ENCODE peak calls at places on chromosomes 3 and 15, in four cellular contexts. K, H, G and D are unnamed samples.

GRCh38 chr3:63595221-63595620 is 57.3 kb upstream of the SNTN start:
- DNase-seq in K (no peak), H (no peak), G (no peak), D (no peak)

GRCh38 chr3:28836199-28836598 is 444.7 kb upstream of the RBMS3 start:
- DNase-seq in H (no peak), G (no peak), K (no peak), D (peak)

GRCh38 chr3:189099505-189100290 is 72.1 kb upstream of the TPRG1 start:
- DNase-seq in G (no peak), H (no peak), K (no peak), D (no peak)

GRCh38 chr3:76610150-76610549 is 429.7 kb upstream of the ROBO2 start:
- DNase-seq in H (no peak), K (no peak), G (no peak), D (no peak)

GRCh38 chr15:59594493-59594942 is 17.1 kb upstream of the GCNT3 start:
- DNase-seq in K (no peak), G (no peak), H (no peak), D (peak)

GRCh38 chr3:196140224-196140623 is 58.3 kb upstream of the TFRC start:
- DNase-seq in H (no peak), G (no peak), K (no peak), D (no peak)

GRCh38 chr3:42214565-42215283 is 51.3 kb downstream of the CCK start:
- DNase-seq in H (no peak), K (no peak), G (no peak), D (peak)

GRCh38 chr15:40743921-40744809 is 10.9 kb downstream of the RMDN3 start:
- DNase-seq in G (no peak), H (no peak), K (no peak), D (peak)

GRCh38 chr3:183844606-183845005 is 19.2 kb upstream of the MAP6D1 start:
- DNase-seq in G (no peak), K (no peak), H (no peak), D (peak)

GRCh38 chr3:52983336-52983807 is 62.5 kb downstream of the SFMBT1 start:
- DNase-seq in H (no peak), K (no peak), G (no peak), D (no peak)

GRCh38 chr3:50322386-50323091 is at the start of gene HYAL2:
- DNase-seq in G (peak), K (no peak), H (peak), D (no peak)

GRCh38 chr3:50320853-50321145 is 1.7 kb downstream of the HYAL2 start:
- DNase-seq in H (no peak), G (no peak), K (no peak), D (no peak)

GRCh38 chr3:50321844-50322385 is 630 bp downstream of the HYAL2 start:
- DNase-seq in H (no peak), G (no peak), K (peak), D (no peak)

GRCh38 chr3:50319872-50320625 is 2.5 kb downstream of the HYAL2 start:
- DNase-seq in G (no peak), K (no peak), H (no peak), D (no peak)

DNA sequence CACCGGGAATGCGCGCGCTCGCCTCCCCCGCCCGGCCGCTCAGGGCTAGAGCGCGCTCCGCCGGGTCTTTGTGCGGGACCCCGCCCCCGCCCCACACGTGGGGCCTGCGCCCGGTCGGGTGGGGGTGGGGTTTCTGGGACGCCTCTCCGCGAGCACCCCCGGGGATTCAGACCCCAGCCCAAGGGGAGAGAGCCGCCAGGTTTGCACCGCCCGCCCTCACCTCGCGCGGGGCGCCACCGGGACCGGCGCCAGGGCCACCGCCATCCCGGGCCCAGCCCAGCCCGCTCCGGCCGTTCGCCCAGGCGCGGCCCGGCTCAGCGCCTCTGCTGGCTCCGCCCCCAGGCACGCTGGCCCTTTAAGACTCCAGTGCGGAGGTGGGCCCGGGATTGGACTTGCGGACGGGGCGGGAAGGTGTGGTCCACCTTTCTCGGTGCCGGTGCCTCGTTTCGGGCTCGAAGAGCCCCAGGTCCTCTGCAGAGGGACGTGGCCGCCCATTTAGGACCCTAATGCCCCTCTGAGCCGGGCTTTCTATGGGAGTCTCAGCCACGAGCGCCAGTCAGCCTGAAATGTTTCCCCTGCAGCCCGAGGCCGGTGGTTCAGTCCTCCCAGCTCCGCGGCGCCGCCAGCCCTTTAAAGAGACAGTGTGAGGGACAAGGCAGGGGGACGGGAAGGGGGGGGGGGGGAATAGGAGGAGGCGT is 1.2 kb downstream of the HYAL2 start:
- DNase-seq in K (peak), G (peak), H (peak), D (peak)
- H3K23ac ChIP-seq in K (peak), G (no peak), H (no peak), D (no peak)

GRCh38 chr3:138406606-138407005 is 27.8 kb upstream of the ESYT3 start:
- DNase-seq in H (peak), G (no peak), K (no peak), D (no peak)
- H2BK12ac ChIP-seq in H (no peak), G (no peak), K (no peak), D (no peak)

GRCh38 chr3:158801200-158801599 is 654 bp upstream of the MFSD1 start:
- DNase-seq in G (no peak), H (no peak), K (peak), D (no peak)

GRCh38 chr3:158801696-158802398 is at the start of gene MFSD1:
- DNase-seq in H (peak), K (peak), G (peak), D (peak)

GRCh38 chr3:158804441-158804840 is 2.6 kb downstream of the MFSD1 start:
- DNase-seq in K (no peak), H (no peak), G (no peak), D (no peak)

DNA sequence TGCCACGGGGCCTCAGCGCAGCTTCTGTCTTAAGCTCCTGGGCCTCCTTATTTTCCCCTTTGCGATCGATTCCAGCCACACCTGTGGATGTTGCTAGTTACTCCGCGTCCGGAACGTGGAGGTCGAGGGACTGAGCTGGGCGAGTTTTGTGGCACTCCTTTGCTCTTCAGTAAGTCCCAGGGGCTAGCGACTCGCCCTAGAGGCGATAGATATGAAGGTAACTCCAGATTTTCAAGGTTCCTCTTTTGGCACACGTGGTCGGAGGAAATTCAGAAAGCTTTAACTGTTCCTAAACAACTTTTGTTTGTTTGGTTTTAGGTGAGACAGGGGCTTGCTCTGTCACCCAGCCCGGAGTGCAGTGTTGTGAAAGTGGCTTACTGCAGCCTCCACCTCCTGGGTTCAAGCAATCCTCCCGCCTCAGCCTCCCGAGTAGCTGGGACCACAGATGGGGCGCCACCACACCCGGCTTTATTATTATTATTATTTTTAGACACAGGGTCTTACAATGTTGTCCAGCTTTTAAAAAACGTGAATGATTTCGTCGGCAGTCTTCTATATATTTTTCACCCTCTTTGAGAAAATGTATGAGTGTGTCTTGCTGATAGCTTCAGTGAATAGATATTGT is 657 bp downstream of the MFSD1 start:
- DNase-seq in G (no peak), K (no peak), H (no peak), D (peak)
- H3K23ac ChIP-seq in G (no peak), K (peak), H (no peak), D (no peak)

GRCh38 chr3:113165841-113166240 is 45.5 kb upstream of the BOC start:
- DNase-seq in H (no peak), G (no peak), K (no peak), D (peak)

GRCh38 chr3:113166719-113167492 is 44.5 kb upstream of the BOC start:
- DNase-seq in G (peak), H (peak), K (peak), D (peak)

GRCh38 chr3:113169876-113170452 is 41.4 kb upstream of the BOC start:
- DNase-seq in H (no peak), G (no peak), K (no peak), D (no peak)

GRCh38 chr3:113166357-113166718 is 45.0 kb upstream of the BOC start:
- DNase-seq in G (no peak), H (no peak), K (no peak), D (no peak)

DNA sequence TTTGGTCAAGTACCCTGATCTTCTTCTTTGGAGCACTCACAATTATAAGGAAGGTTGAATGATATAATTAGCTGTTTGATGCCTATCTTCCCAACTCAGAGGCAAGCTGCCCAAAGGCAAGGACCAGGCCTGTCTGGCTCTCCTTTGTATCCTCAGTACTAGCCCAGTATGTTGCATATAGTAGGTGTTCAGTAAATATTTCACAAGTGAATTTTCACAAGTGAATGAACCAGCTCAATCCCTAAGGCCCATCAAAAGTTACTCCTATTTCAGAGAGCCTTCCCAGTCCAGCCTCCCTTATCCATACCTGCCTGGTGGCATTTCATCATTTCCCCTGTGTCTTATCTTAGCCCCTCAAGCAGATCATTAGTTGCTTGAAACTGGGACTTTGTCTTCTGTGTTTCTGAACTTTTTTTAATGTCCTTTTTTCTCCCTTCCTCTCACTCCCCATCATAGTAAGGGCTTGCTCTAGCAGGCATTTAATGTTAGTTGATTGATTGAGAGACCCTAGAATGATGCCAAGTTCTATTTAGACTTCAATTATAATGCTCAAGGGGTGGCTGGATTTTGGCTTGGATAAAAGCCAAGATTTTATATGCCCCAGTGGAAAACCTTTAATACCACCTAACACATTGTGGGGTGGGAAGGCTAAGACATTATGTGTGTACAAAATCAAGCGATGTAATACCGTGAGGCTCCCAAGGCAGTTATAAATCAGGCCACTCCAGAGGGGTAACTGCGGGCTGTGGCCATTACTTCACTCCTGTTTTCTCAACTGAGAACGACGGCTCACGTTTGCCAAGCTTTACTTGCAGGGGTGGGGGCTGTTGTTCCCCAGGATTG is 43.2 kb upstream of the BOC start:
- DNase-seq in G (no peak), H (no peak), K (no peak), D (no peak)
- H2BK12ac ChIP-seq in G (no peak), H (no peak), K (no peak), D (peak)

DNA sequence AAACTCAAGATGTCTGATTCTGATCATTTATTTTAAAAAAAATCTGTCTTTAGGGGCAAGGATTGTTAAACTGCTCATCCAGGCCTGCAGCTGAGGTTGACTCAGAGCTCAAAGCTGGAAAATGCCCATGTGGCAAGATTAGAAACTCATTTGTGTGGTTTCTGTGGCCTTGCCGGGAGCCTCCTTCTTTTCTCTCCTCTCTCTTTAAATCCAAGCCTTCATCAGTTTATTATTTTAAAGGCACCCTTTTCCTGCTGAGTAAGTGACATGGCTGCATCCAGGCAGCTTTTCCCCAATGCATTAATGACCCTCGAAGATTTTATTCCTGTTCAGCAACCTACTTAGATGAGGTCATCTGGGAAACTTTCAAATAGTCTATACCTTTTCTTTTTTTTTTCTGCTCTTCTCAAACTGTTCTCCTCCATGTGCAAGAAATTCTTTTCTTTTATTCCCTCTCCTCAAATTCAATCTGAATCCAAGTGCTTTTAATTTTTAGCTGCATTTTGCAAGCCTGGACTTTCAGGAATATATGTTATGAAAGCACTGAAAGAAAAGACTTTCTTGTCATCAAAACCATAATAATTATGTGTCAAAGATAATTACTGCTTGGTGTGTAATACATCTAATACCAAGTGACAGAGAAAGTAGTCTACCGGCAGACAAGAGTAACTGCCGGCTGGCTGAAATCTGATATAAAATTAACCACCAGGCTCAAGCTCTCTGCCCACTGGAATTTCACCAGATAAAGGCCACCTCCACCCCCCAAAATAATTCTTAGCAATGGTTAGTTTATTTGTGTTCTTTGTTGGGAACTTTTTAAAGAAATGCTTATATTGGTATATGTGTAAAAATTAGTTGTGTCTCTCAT is 221.1 kb upstream of the CDIN1 start:
- DNase-seq in K (no peak), G (no peak), H (no peak), D (peak)
- H3K23ac ChIP-seq in K (no peak), G (no peak), H (no peak), D (no peak)

DNA sequence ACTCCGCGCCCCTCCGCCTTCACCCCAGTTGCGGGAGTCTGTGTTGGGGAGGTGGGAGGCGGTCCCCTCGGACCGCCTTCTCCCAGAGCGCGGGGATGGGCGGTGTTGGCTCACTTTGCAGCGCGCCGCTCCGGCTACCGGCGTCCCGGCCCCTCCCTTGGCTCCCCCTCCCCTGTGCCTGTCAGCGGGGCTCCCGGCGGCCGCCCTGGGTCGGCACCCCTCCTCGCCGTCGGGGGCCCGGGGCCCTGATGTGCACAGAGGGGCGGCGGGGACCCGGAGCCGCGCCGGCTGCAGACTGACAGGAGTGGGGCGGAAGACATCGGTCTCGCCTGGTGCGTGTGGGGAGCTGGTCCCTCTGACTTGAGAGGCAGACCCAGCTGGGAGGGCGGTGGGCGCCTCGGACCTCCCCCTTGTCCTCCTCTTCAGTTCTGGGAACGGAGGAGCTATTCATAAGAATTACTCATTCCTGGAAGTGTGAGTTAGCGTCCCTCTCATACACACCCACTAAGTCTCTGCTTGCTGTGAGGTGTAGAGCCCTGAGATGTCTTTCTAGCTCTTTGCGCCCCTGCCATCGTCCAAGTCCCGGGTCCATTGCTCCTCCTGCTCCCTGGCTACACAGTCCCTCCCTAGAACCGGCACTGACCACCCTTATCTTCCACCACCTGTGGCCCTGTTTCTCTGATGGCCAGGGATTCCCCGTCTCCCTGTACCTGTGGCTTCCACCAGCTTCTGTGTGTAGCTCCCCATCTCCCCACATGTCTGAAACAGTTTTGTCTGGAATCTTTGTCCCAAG is 42.3 kb upstream of the ROPN1 start:
- DNase-seq in G (peak), H (peak), K (peak), D (peak)
- H2BK12ac ChIP-seq in G (peak), H (no peak), K (peak), D (no peak)

DNA sequence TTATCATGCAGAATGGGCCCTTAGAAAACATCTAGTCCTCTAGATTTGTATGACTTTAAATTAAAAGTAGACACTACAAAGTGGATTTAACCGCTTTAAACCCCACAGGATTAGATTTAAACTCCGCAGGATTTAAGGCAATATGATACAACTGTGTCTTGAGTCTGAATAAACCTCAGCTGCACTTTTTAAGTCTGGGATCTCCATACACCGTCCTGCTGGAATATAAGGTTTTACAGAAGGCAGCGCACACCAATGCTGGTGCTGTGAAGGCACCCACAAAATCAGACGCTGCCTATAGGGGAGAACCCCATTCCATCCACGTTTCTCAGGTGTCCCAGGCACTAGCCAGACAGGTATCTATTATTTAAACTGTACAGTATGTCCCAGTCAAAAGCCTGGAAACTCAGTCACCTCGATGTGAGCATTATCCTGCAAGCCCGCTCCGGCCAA is 832 bp downstream of the ANO10 start:
- DNase-seq in G (no peak), H (no peak), K (no peak), D (peak)
- H3K23ac ChIP-seq in G (no peak), H (no peak), K (no peak), D (no peak)

GRCh38 chr3:55584030-55584429 is 96.9 kb upstream of the WNT5A start:
- DNase-seq in G (no peak), K (no peak), H (no peak), D (no peak)
- H2BK12ac ChIP-seq in G (peak), K (no peak), H (no peak), D (no peak)